ENCODE peak calls at places on chromosomes 4 and X, in six cellular contexts. J, T, F, S, O and H are unnamed samples.

GRCh38 chr4:24967346-24967745 is 54.5 kb upstream of the CCDC149 start:
- DNase-seq in O (no peak), J (no peak), S (no peak), T (no peak), F (no peak), H (no peak)

GRCh38 chr4:13892739-13893105 is 265.2 kb upstream of the BOD1L1 start:
- DNase-seq in J (no peak), S (no peak), O (peak), F (no peak), T (no peak), H (no peak)

GRCh38 chrX:69556094-69557011 is 52.2 kb downstream of the NALF2 start:
- DNase-seq in T (no peak), S (no peak), O (no peak), F (peak), J (peak), H (no peak)

GRCh38 chr4:24274401-24275035 is 309.8 kb downstream of the DHX15 start:
- DNase-seq in T (no peak), F (no peak), O (no peak), J (no peak), S (no peak), H (no peak)

GRCh38 chr4:14607001-14607400 is 395.3 kb upstream of the CPEB2 start:
- DNase-seq in O (no peak), T (no peak), F (no peak), S (no peak), J (no peak), H (no peak)

GRCh38 chr4:139389102-139389501 is 64.8 kb upstream of the RAB33B start:
- DNase-seq in T (no peak), S (no peak), J (no peak), O (no peak), F (no peak), H (no peak)

GRCh38 chrX:68060506-68061205 is 372.6 kb downstream of the OPHN1 start:
- DNase-seq in F (no peak), T (no peak), J (no peak), O (no peak), S (no peak), H (no peak)

GRCh38 chr4:108359130-108359709 is 190.5 kb upstream of the LEF1 start:
- DNase-seq in F (no peak), O (no peak), S (no peak), J (no peak), T (no peak), H (no peak)

GRCh38 chr4:74654230-74654681 is 140.1 kb downstream of the BTC start:
- DNase-seq in T (peak), O (no peak), F (no peak), J (no peak), S (no peak), H (no peak)

GRCh38 chrX:106608016-106608415 is 3.8 kb upstream of the RADX start:
- DNase-seq in T (no peak), O (no peak), J (no peak), S (no peak), F (peak), H (no peak)